ENCODE peak calls at places on chromosomes 12 and 14, in five cellular contexts. J, T, B, M and P are unnamed samples.

GRCh38 chr12:78898416-78898815 is 33.8 kb downstream of the SYT1 start:
- DNase-seq in B (no peak), M (no peak), J (peak; percentile 26), T (peak; percentile 36), P (peak; percentile 9)

GRCh38 chr12:40622246-40622838 is 69.9 kb upstream of the CNTN1 start:
- DNase-seq in J (peak; percentile 64), T (peak; percentile 23), B (peak; percentile 15), M (no peak), P (peak; percentile 55)

GRCh38 chr14:20799955-20800544 is 2.6 kb downstream of the RNASE1 start:
- DNase-seq in J (no peak), B (no peak), T (peak; percentile 62), M (peak; percentile 81), P (no peak)

GRCh38 chr12:120212301-120212700 is 11.4 kb upstream of the RPLP0 start:
- DNase-seq in M (no peak), B (no peak), J (no peak), T (no peak), P (no peak)

GRCh38 chr12:105315726-105316125 is 14.8 kb upstream of the C12orf75 start:
- DNase-seq in B (no peak), T (no peak), M (no peak), J (no peak), P (no peak)

GRCh38 chr12:94427520-94428381 is 31.9 kb downstream of the CEP83 start:
- DNase-seq in J (peak; percentile 63), T (peak; percentile 80), B (peak; percentile 59), M (no peak), P (no peak)

GRCh38 chr12:28708918-28709371 is 440.1 kb upstream of the FAR2 start:
- DNase-seq in J (peak; percentile 79), M (no peak), B (peak; percentile 20), T (no peak), P (no peak)

GRCh38 chr14:21863289-21863688 is 189.7 kb upstream of the OR4E1 start:
- DNase-seq in T (no peak), M (no peak), J (no peak), B (no peak), P (no peak)

DNA sequence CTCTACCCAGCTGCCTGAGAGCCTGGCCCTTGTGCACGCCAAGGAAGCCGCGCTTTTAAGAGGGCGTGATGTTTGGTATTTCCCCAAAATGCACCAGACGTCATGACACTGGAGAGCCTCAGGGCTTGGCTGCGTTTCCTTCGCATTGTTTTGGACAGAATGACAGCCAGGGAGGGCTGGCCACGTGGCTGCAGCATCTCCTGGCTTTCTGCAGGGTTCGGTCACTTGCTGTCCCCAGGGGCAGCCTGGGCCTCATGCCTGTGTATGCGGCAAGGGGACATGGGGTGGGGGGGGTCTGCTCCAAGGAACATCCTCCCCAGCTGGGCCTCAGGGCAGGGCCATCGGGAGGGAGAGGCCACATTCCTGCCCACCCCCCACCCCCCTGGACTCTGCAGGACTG is 16.2 kb upstream of the NUDT14 start:
- DNase-seq in B (peak; percentile 13), M (no peak), J (peak; percentile 82), T (no peak), P (no peak)
- H3K4me1 ChIP-seq in B (peaks cover 40% of the 10 kb centered on the region), M (peaks cover 3% of the 10 kb centered on the region), J (no peaks in the 10 kb centered on the region), T (no peaks in the 10 kb centered on the region), P (no peaks in the 10 kb centered on the region)

GRCh38 chr12:3491938-3492867 is 1.2 kb downstream of the PRMT8 start:
- DNase-seq in T (no peak), B (peak; percentile 52), M (peak; percentile 61), J (peak; percentile 74), P (peak; percentile 15)

GRCh38 chr12:3493225-3494049 is 2.4 kb downstream of the PRMT8 start:
- DNase-seq in B (no peak), J (no peak), M (no peak), T (no peak), P (no peak)

GRCh38 chr12:3490848-3491382 is at the start of gene PRMT8:
- DNase-seq in T (no peak), J (peak; percentile 36), M (no peak), B (no peak), P (no peak)

GRCh38 chr12:3489057-3489456 is 1.9 kb upstream of the PRMT8 start:
- DNase-seq in M (peak; percentile 10), T (no peak), J (peak; percentile 39), B (no peak), P (no peak)

DNA sequence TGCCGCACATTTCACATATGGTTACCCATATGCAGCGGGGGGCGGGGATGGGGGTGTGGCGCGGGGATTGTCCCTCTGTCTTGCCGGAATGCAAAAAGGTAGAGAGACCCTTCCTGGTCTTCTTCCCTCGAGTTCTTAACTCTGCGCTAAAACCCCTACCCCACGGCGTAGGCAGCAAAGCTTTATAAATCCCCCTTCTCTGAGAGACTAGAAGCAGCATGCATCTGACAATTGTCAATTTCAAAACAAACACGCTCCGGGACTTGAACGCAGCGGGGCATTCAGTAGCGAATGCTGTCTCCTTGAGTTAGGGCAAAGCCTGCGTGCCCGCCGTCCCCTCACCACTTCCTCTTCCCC is 1.8 kb downstream of the PRMT8 start:
- DNase-seq in J (no peak), T (no peak), B (no peak), M (no peak), P (no peak)
- H3K4me3 ChIP-seq in J (no peak overlapping the region), T (no peak overlapping the region), B (no peak overlapping the region), M (no peak overlapping the region), P (no peak overlapping the region)

GRCh38 chr14:36078080-36078479 is 98.4 kb downstream of the PTCSC3 start:
- DNase-seq in B (no peak), J (no peak), T (no peak), M (no peak), P (no peak)
- H3K9me3 ChIP-seq in B (peaks cover 10% of the 10 kb centered on the region), J (no peaks in the 10 kb centered on the region), T (no peaks in the 10 kb centered on the region), M (peaks cover 7% of the 10 kb centered on the region), P (no peaks in the 10 kb centered on the region)

GRCh38 chr14:94144765-94145164 is 15.4 kb upstream of the IFI27L2 start:
- DNase-seq in B (no peak), T (no peak), M (no peak), J (no peak), P (no peak)

GRCh38 chr14:94143711-94144110 is 14.3 kb upstream of the IFI27L2 start:
- DNase-seq in J (no peak), T (no peak), B (no peak), M (no peak), P (no peak)

GRCh38 chr14:94143239-94143638 is 13.8 kb upstream of the IFI27L2 start:
- DNase-seq in J (no peak), B (no peak), T (no peak), M (no peak), P (no peak)

GRCh38 chr14:94142247-94142646 is 12.8 kb upstream of the IFI27L2 start:
- DNase-seq in M (no peak), B (no peak), T (no peak), J (no peak), P (no peak)

DNA sequence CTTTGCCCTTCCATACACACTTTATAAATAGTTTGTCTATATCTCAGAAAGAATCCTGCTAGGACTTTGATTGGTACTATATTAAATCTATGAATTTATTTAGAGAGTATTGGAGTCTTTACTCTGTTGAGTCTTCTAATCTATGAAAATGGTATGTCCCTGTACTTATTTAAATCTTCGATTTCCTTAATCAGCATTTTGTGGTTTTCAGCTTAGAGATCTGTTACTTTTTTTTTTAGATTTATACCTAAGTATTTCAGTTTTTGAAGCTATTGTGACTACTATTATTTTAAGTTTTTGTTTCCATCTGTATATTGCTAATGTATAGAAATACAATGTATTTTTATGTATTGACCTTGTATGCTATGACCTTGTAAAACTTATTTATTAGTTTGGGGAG is 13.4 kb upstream of the IFI27L2 start:
- DNase-seq in J (no peak), M (no peak), B (no peak), T (no peak), P (no peak)
- H3K4me1 ChIP-seq in J (no peaks in the 10 kb centered on the region), M (no peaks in the 10 kb centered on the region), B (peaks cover 4% of the 10 kb centered on the region), T (no peaks in the 10 kb centered on the region), P (no peaks in the 10 kb centered on the region)

GRCh38 chr12:55828357-55828756 is 1.0 kb downstream of the DNAJC14 start:
- DNase-seq in T (no peak), J (no peak), M (no peak), B (no peak), P (no peak)

GRCh38 chr12:55823419-55823818 is 5.6 kb downstream of the ORMDL2 start:
- DNase-seq in B (no peak), M (no peak), J (no peak), T (no peak), P (no peak)

GRCh38 chr12:55827806-55828205 is 1.6 kb downstream of the DNAJC14 start:
- DNase-seq in B (no peak), T (no peak), M (no peak), J (no peak), P (no peak)

GRCh38 chr12:55822228-55822627 is 4.4 kb downstream of the ORMDL2 start:
- DNase-seq in J (no peak), B (peak; percentile 22), T (no peak), M (no peak), P (no peak)

GRCh38 chr12:55824726-55825125 is 4.7 kb downstream of the DNAJC14 start:
- DNase-seq in M (no peak), J (no peak), T (no peak), B (no peak), P (no peak)
- H3K4me3 ChIP-seq in M (no peak overlapping the region), J (no peak overlapping the region), T (no peak overlapping the region), B (no peak overlapping the region), P (no peak overlapping the region)